ENCODE peak calls at places on chromosomes 3 and 15, in nine cellular contexts. M, Y, U, J, K, G, V, T and X are unnamed samples.

GRCh38 chr15:67918205-67918861 is 78.5 kb upstream of the RNU6-1 start:
- DNase-seq in Y (no peak), K (no peak), T (no peak), G (no peak), M (no peak), V (no peak), J (no peak), U (no peak), X (no peak)

GRCh38 chr3:48798998-48799397 is 48.7 kb downstream of the PRKAR2A start:
- DNase-seq in G (no peak), Y (no peak), U (no peak), T (no peak), K (peak; percentile 8), M (peak; percentile 72), V (no peak), J (no peak), X (no peak)

GRCh38 chr3:134342269-134342668 is 32.0 kb downstream of the AMOTL2 start:
- DNase-seq in G (no peak), M (no peak), K (no peak), Y (no peak), U (no peak), V (no peak), J (no peak), T (no peak), X (no peak)

GRCh38 chr15:48002772-48003171 is 118.0 kb upstream of the SLC24A5 start:
- DNase-seq in M (no peak), G (no peak), U (no peak), K (no peak), Y (no peak), T (no peak), J (no peak), V (no peak), X (no peak)

GRCh38 chr15:29299331-29299730 is 29.7 kb upstream of the NSMCE3 start:
- DNase-seq in J (no peak), M (no peak), G (no peak), T (no peak), V (no peak), Y (no peak), K (no peak), U (no peak), X (no peak)

GRCh38 chr3:5757213-5757804 is 569.8 kb downstream of the EDEM1 start:
- DNase-seq in Y (no peak), J (no peak), T (no peak), G (no peak), U (no peak), M (no peak), K (no peak), V (no peak), X (no peak)

GRCh38 chr3:23999012-23999641 is 54.0 kb downstream of the NR1D2 start:
- DNase-seq in Y (no peak), U (peak; percentile 86), J (peak; percentile 71), T (peak; percentile 67), M (peak; percentile 77), G (peak; percentile 80), V (peak; percentile 56), K (peak; percentile 14), X (peak; percentile 54)

GRCh38 chr3:97125902-97126499 is 311.6 kb downstream of the EPHA6 start:
- DNase-seq in J (no peak), T (no peak), G (peak; percentile 83), U (no peak), V (peak; percentile 53), K (no peak), M (no peak), Y (no peak), X (peak; percentile 1)

GRCh38 chr3:132616780-132617179 is 19.7 kb downstream of the ACKR4 start:
- DNase-seq in Y (no peak), T (no peak), K (no peak), M (no peak), V (no peak), J (no peak), U (peak; percentile 11), G (no peak), X (no peak)

GRCh38 chr3:49349617-49350114 is 8.5 kb downstream of the GPX1 start:
- DNase-seq in G (no peak), T (no peak), U (no peak), Y (no peak), V (no peak), K (no peak), M (no peak), J (no peak), X (no peak)

GRCh38 chr15:72495007-72495406 is 20.9 kb downstream of the ARIH1 start:
- DNase-seq in Y (no peak), U (peak; percentile 56), V (no peak), K (no peak), J (no peak), T (no peak), M (no peak), G (no peak), X (no peak)

DNA sequence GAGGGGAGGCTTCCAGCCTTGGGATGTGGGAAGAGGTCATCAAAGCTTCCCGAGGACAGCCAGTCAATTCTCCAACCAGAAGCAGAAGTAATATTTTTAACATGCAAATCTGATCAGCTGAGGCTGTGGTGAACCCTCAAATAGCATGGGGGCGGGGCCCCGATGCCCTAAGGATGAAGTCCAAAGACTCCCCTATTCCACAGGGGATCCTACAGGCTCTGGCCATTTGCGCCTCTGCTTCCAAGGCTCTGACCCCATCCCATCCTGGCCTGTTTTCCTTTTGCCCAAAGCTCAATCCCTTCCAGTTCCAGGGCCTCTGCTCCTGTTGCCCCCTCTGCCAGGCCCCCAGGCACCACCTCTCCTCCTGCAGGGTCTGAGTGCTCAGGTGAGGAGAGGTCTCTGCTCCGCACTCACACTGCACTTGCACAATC is 6.7 kb upstream of the CSK start:
- DNase-seq in M (no peak), T (no peak), J (no peak), K (no peak), U (peak; percentile 89), V (no peak), G (no peak), Y (no peak), X (no peak)
- H3K4me3 ChIP-seq in M (no peak overlapping the region), T (no peak overlapping the region), J (no peak overlapping the region), K (no peak overlapping the region), U (peak overlapping the region; percentile 47), V (no peak overlapping the region), G (no peak overlapping the region), Y (no peak overlapping the region), X (no peak overlapping the region)

GRCh38 chr3:46578973-46579755 is 13.1 kb upstream of the LRRC2 start:
- DNase-seq in M (no peak), G (no peak), Y (no peak), V (peak; percentile 54), K (no peak), U (no peak), J (no peak), T (no peak), X (peak; percentile 26)

GRCh38 chr3:46580675-46581074 is 14.6 kb upstream of the LRRC2 start:
- DNase-seq in J (no peak), T (no peak), M (no peak), K (no peak), G (no peak), V (no peak), U (no peak), Y (no peak), X (no peak)

GRCh38 chr3:46576386-46576785 is 10.3 kb upstream of the LRRC2 start:
- DNase-seq in J (no peak), V (peak; percentile 58), U (no peak), G (no peak), Y (no peak), T (no peak), K (no peak), M (no peak), X (peak; percentile 42)

GRCh38 chr3:46576899-46577298 is 10.8 kb upstream of the LRRC2 start:
- DNase-seq in G (peak; percentile 97), T (no peak), K (no peak), J (no peak), U (no peak), M (no peak), Y (no peak), V (peak; percentile 92), X (peak; percentile 81)

DNA sequence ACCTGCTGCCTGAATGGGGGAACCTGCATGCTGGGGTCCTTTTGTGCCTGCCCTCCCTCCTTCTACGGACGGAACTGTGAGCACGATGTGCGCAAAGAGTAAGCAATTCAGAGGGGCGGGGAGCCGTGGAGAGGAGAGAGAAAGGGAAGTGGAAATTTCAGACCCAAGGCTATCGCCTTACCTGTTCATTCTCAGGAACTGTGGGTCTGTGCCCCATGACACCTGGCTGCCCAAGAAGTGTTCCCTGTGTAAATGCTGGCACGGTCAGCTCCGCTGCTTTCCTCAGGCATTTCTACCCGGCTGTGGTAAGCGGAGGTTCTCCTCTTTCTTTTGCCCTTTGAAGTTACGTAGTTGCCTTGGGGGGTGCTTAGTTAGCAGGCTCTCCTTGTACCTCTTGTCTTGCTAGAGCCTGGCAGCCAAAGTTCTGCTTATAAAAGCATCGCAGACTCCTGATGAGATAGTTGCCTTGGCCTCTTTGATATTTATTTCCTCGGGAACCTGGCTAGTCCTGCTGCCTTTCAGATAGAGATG is 13.7 kb upstream of the LRRC2 start:
- DNase-seq in J (no peak), V (no peak), M (peak; percentile 34), Y (no peak), K (no peak), T (no peak), U (no peak), G (no peak), X (no peak)
- H3K27me3 ChIP-seq in J (no peaks in the 10 kb centered on the region), V (no peaks in the 10 kb centered on the region), M (no peaks in the 10 kb centered on the region), Y (peaks cover 4% of the 10 kb centered on the region), K (no peaks in the 10 kb centered on the region), T (peaks cover 18% of the 10 kb centered on the region), U (no peaks in the 10 kb centered on the region), G (no peaks in the 10 kb centered on the region), X (no peaks in the 10 kb centered on the region)

DNA sequence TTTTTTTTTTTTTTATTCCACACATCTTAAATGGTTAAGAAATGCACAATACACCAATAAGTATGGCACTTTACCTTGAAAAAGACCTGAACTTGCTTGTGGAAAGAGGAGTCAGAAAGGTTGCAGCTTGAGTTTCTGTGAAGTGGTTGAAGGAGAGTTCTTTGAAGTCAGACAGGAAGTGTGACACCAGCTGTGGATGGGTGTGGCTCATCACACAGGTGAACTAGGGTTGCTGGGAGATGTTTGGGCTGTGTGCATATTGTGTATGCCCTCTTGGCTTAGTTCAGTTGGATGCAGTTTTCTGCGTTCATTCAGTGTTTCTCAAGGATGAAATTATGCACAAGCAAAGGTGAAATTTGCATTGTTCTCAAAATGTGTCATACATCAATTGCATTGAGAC is 6.3 kb downstream of the AEN start:
- DNase-seq in J (no peak), M (no peak), G (no peak), U (no peak), K (no peak), Y (no peak), V (no peak), T (no peak), X (no peak)
- H3K36me3 ChIP-seq in J (peaks cover 69% of the 10 kb centered on the region), M (peaks cover 63% of the 10 kb centered on the region), G (peaks cover 64% of the 10 kb centered on the region), U (peaks cover 40% of the 10 kb centered on the region), K (peaks cover 42% of the 10 kb centered on the region), Y (peaks cover 41% of the 10 kb centered on the region), V (peaks cover 30% of the 10 kb centered on the region), T (peaks cover 62% of the 10 kb centered on the region), X (peaks cover 73% of the 10 kb centered on the region)

DNA sequence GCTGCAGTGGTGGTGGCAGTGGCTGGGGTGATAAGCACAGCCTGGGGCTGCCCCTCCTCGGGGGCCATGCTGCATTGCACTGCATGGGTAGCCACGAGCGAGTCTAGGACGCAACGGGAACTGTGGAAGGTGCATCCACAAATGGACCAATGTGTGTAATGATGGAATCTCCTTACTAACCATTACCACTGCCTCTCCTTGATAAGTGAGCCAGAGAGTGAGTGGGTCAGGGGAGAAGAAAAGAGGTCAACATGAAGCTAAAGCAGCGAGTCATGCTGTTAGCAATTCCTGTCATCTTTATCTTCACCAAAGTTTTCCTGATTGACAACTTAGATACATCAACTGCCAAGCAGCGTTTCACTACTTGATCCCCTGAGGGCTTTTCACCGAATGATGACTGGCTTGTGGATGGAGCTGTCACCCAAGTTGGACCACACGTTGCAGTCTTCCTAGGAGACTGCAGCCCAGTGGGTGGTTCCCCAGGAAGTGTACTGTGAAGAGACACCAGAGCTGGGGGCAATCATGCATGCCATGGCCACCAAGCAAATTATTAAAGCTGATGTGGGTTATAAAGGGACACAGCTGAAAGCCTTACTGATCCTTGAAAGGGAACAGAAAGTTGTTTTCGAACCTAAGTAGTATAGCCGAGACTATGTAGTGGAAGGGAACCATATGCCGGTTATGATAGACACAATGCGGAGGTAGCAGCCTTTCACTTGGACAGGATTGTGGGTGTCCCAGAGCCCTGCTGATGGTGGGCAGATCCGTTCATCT is 20.6 kb downstream of the SAMD7 start:
- DNase-seq in V (no peak), T (no peak), J (no peak), U (peak; percentile 95), Y (no peak), M (no peak), G (no peak), K (no peak), X (no peak)
- H3K4me3 ChIP-seq in V (no peak overlapping the region), T (no peak overlapping the region), J (no peak overlapping the region), U (peak overlapping the region; percentile 56), Y (no peak overlapping the region), M (no peak overlapping the region), G (no peak overlapping the region), K (no peak overlapping the region), X (no peak overlapping the region)